ENCODE peak calls at places on chromosomes 6 and 20, in five cellular contexts. S is GM19239; R is activated CD8-positive, alpha-beta memory T cell treated with anti-CD3 and anti-CD28 coated beads, Interleukin-2, amount 50 U/mL, for 4 hours; X is psoas muscle; W is NCI-H510A treated with DMSO at 0.1 percent for 48 hours. L is an unnamed sample.

GRCh38 chr6:30684386-30685156 is 1.9 kb downstream of the PPP1R18 start:
- DNase-seq in S (no peak), X (peak; percentile 77), W (no peak), R (peak; percentile 51), L (no peak)

GRCh38 chr20:23570178-23570577 is 1.9 kb upstream of the CST9L start:
- DNase-seq in X (no peak), W (no peak), R (no peak), S (no peak), L (no peak)

GRCh38 chr20:531608-532007 is 12.0 kb downstream of the CSNK2A1 start:
- DNase-seq in W (no peak), R (no peak), X (no peak), S (no peak), L (no peak)

GRCh38 chr6:123533862-123534261 is 102.9 kb downstream of the TRDN start:
- DNase-seq in X (no peak), R (no peak), W (no peak), S (no peak), L (no peak)

GRCh38 chr6:168596316-168596715 is 155.3 kb downstream of the SMOC2 start:
- DNase-seq in W (peak; percentile 68), S (no peak), X (no peak), R (no peak), L (peak; percentile 42)

GRCh38 chr6:22147469-22147815 is 149.4 kb downstream of the PRL start:
- DNase-seq in R (no peak), S (no peak), X (no peak), W (no peak), L (no peak)

GRCh38 chr6:38822963-38823362 is 107.9 kb downstream of the DNAH8 start:
- DNase-seq in R (no peak), X (no peak), S (no peak), W (no peak), L (no peak)

GRCh38 chr6:139291813-139292619 is at the start of gene TXLNB:
- DNase-seq in S (peak; percentile 42), X (peak; percentile 94), R (peak; percentile 73), W (peak; percentile 36), L (peak; percentile 1)

GRCh38 chr20:51140671-51141070 is 117.8 kb upstream of the KCNG1 start:
- DNase-seq in W (no peak), X (no peak), S (no peak), R (no peak), L (no peak)

GRCh38 chr20:57612916-57613315 is 7.3 kb downstream of the ZBP1 start:
- DNase-seq in X (peak; percentile 7), R (peak; percentile 3), W (no peak), S (no peak), L (no peak)

GRCh38 chr20:46955601-46956556 is 61.2 kb downstream of the EYA2 start:
- DNase-seq in W (no peak), R (no peak), S (no peak), X (no peak), L (no peak)

GRCh38 chr20:7856756-7857155 is 83.5 kb downstream of the HAO1 start:
- DNase-seq in W (no peak), R (no peak), S (no peak), X (no peak), L (no peak)

GRCh38 chr20:18956878-18957277 is 143.3 kb downstream of the SCP2D1 start:
- DNase-seq in S (no peak), W (no peak), X (no peak), R (no peak), L (no peak)

GRCh38 chr6:81751388-81752083 is 945 bp downstream of the TENT5A start:
- DNase-seq in S (no peak), R (peak; percentile 37), X (peak; percentile 83), W (peak; percentile 11), L (peak; percentile 41)

GRCh38 chr20:34553366-34553867 is 5.1 kb upstream of the MAP1LC3A start:
- DNase-seq in S (no peak), X (no peak), R (no peak), W (peak; percentile 13), L (no peak)